ENCODE peak calls at places on chromosomes 4 and X, in nine cellular contexts. One of them, this sample, is unnamed.

GRCh38 chr4:78186597-78187543 is 129.7 kb downstream of the FRAS1 start:
- DNase-seq in fibroblast of mammary gland: no peak
- DNase-seq in tibial nerve: no peak
- DNase-seq in heart left ventricle: no peak
- DNase-seq in right lobe of liver: no peak
- DNase-seq in ovary: no peak
- DNase-seq in mucosa of descending colon: no peak
- DNase-seq in suprapubic skin: no peak
- DNase-seq in thoracic aorta: no peak
- DNase-seq in this sample: no peak

GRCh38 chr4:124940387-124940786 is 227.9 kb upstream of the ANKRD50 start:
- DNase-seq in suprapubic skin: no peak
- DNase-seq in tibial nerve: peak
- DNase-seq in thoracic aorta: no peak
- DNase-seq in ovary: no peak
- DNase-seq in heart left ventricle: no peak
- DNase-seq in right lobe of liver: no peak
- DNase-seq in fibroblast of mammary gland: peak
- DNase-seq in mucosa of descending colon: no peak
- DNase-seq in this sample: no peak

GRCh38 chr4:147542229-147542990 is 61.5 kb downstream of the EDNRA start:
- DNase-seq in fibroblast of mammary gland: peak
- DNase-seq in right lobe of liver: no peak
- DNase-seq in thoracic aorta: no peak
- DNase-seq in heart left ventricle: no peak
- DNase-seq in ovary: no peak
- DNase-seq in suprapubic skin: no peak
- DNase-seq in tibial nerve: no peak
- DNase-seq in mucosa of descending colon: no peak
- DNase-seq in this sample: no peak

GRCh38 chr4:153004106-153004881 is 68.2 kb downstream of the FHDC1 start:
- DNase-seq in heart left ventricle: no peak
- DNase-seq in right lobe of liver: no peak
- DNase-seq in thoracic aorta: no peak
- DNase-seq in fibroblast of mammary gland: no peak
- DNase-seq in mucosa of descending colon: no peak
- DNase-seq in tibial nerve: no peak
- DNase-seq in suprapubic skin: no peak
- DNase-seq in ovary: no peak
- DNase-seq in this sample: no peak

GRCh38 chr4:39312821-39313220 is 53.3 kb downstream of the RFC1 start:
- DNase-seq in ovary: no peak
- DNase-seq in right lobe of liver: no peak
- DNase-seq in suprapubic skin: no peak
- DNase-seq in fibroblast of mammary gland: no peak
- DNase-seq in tibial nerve: no peak
- DNase-seq in thoracic aorta: no peak
- DNase-seq in heart left ventricle: no peak
- DNase-seq in mucosa of descending colon: no peak
- DNase-seq in this sample: no peak

GRCh38 chr4:24321637-24322036 is 262.7 kb downstream of the DHX15 start:
- DNase-seq in fibroblast of mammary gland: no peak
- DNase-seq in mucosa of descending colon: no peak
- DNase-seq in suprapubic skin: no peak
- DNase-seq in thoracic aorta: no peak
- DNase-seq in right lobe of liver: no peak
- DNase-seq in tibial nerve: no peak
- DNase-seq in heart left ventricle: no peak
- DNase-seq in ovary: no peak
- DNase-seq in this sample: no peak

GRCh38 chr4:2138846-2139500 is 79.8 kb downstream of the NAT8L start:
- DNase-seq in mucosa of descending colon: no peak
- DNase-seq in right lobe of liver: no peak
- DNase-seq in thoracic aorta: no peak
- DNase-seq in ovary: no peak
- DNase-seq in heart left ventricle: no peak
- DNase-seq in tibial nerve: no peak
- DNase-seq in suprapubic skin: no peak
- DNase-seq in fibroblast of mammary gland: no peak
- DNase-seq in this sample: no peak

GRCh38 chr4:151921371-151921770 is 160.6 kb upstream of the GATB start:
- DNase-seq in mucosa of descending colon: no peak
- DNase-seq in right lobe of liver: no peak
- DNase-seq in fibroblast of mammary gland: peak
- DNase-seq in heart left ventricle: no peak
- DNase-seq in suprapubic skin: no peak
- DNase-seq in tibial nerve: no peak
- DNase-seq in ovary: no peak
- DNase-seq in thoracic aorta: no peak
- DNase-seq in this sample: no peak

GRCh38 chr4:141636077-141636770 is at the start of gene IL15:
- DNase-seq in right lobe of liver: peak
- DNase-seq in tibial nerve: peak
- DNase-seq in mucosa of descending colon: peak
- DNase-seq in suprapubic skin: peak
- DNase-seq in heart left ventricle: peak
- DNase-seq in fibroblast of mammary gland: peak
- DNase-seq in thoracic aorta: peak
- DNase-seq in ovary: peak
- DNase-seq in this sample: peak

GRCh38 chrX:40060356-40060845 is 37.4 kb downstream of the BCOR start:
- DNase-seq in tibial nerve: no peak
- DNase-seq in fibroblast of mammary gland: no peak
- DNase-seq in thoracic aorta: no peak
- DNase-seq in suprapubic skin: no peak
- DNase-seq in heart left ventricle: no peak
- DNase-seq in ovary: no peak
- DNase-seq in mucosa of descending colon: no peak
- DNase-seq in right lobe of liver: no peak
- DNase-seq in this sample: no peak

GRCh38 chrX:40057405-40057804 is 40.4 kb downstream of the BCOR start:
- DNase-seq in tibial nerve: no peak
- DNase-seq in heart left ventricle: no peak
- DNase-seq in ovary: no peak
- DNase-seq in mucosa of descending colon: no peak
- DNase-seq in suprapubic skin: no peak
- DNase-seq in fibroblast of mammary gland: no peak
- DNase-seq in right lobe of liver: no peak
- DNase-seq in thoracic aorta: no peak
- DNase-seq in this sample: no peak

GRCh38 chrX:40056420-40056819 is 41.3 kb downstream of the BCOR start:
- DNase-seq in mucosa of descending colon: no peak
- DNase-seq in thoracic aorta: no peak
- DNase-seq in heart left ventricle: no peak
- DNase-seq in tibial nerve: no peak
- DNase-seq in right lobe of liver: peak
- DNase-seq in suprapubic skin: no peak
- DNase-seq in fibroblast of mammary gland: no peak
- DNase-seq in ovary: no peak
- DNase-seq in this sample: no peak

GRCh38 chrX:40061005-40061404 is 36.8 kb downstream of the BCOR start:
- DNase-seq in mucosa of descending colon: no peak
- DNase-seq in ovary: no peak
- DNase-seq in thoracic aorta: no peak
- DNase-seq in tibial nerve: no peak
- DNase-seq in heart left ventricle: no peak
- DNase-seq in suprapubic skin: no peak
- DNase-seq in right lobe of liver: no peak
- DNase-seq in fibroblast of mammary gland: no peak
- DNase-seq in this sample: no peak

DNA sequence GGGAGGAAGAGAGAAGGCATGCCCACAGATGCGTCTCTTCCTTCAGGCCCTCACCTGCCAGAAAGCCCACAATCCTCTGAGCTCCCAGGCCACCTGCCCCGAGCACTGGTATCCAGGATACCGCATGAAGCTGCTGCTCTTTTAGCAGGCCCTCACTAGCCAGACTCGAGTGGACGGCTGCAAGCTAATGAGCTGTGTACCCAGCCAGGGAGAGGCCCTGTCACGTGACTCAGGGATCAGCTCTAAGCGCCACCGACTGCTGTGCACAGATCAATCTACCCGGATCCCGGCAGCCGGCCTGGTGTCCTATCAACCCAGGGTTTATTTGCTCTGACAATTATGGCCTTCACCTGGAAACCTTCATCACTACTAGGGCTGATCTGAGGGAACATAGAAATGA is 39.0 kb downstream of the BCOR start:
- DNase-seq in fibroblast of mammary gland: no peak
- DNase-seq in thoracic aorta: no peak
- DNase-seq in tibial nerve: no peak
- DNase-seq in mucosa of descending colon: peak
- DNase-seq in right lobe of liver: peak
- DNase-seq in heart left ventricle: no peak
- DNase-seq in suprapubic skin: no peak
- DNase-seq in ovary: no peak
- DNase-seq in this sample: peak
- TF ChIP-seq CTCF in fibroblast of mammary gland: no peak
- TF ChIP-seq CTCF in thoracic aorta: no peak
- TF ChIP-seq CTCF in tibial nerve: no peak
- TF ChIP-seq CTCF in mucosa of descending colon: no peak
- TF ChIP-seq CTCF in right lobe of liver: no peak
- TF ChIP-seq CTCF in heart left ventricle: no peak
- TF ChIP-seq CTCF in suprapubic skin: no peak
- TF ChIP-seq CTCF in ovary: no peak
- TF ChIP-seq CTCF in this sample: no peak

DNA sequence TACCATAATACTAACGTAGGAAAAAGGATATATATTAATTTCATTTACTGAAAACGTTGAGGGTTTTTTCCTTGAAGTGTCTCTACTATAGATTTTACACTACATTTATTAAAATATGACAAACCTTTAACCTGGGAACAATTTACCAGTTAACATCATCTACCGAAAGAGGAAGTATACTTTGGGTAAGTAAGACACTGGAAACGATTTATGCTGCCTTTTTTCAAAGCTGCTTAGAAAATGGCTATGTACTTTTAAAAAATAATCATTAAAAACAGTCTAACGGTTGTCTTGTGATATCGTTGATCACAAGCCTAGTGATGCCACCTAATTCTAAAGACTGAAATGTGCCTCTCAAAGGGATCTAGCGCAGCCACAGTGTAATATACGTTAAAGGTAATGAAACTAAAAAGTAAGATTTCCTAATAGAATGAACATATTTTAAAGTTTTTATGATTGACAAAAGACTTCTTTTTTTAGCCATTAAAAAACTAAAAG is 50.4 kb downstream of the STX18 start:
- DNase-seq in mucosa of descending colon: no peak
- DNase-seq in fibroblast of mammary gland: no peak
- DNase-seq in thoracic aorta: no peak
- DNase-seq in suprapubic skin: no peak
- DNase-seq in right lobe of liver: no peak
- DNase-seq in tibial nerve: no peak
- DNase-seq in heart left ventricle: no peak
- DNase-seq in ovary: no peak
- DNase-seq in this sample: no peak
- H3K4me3 ChIP-seq in mucosa of descending colon: no peak
- H3K4me3 ChIP-seq in fibroblast of mammary gland: no peak
- H3K4me3 ChIP-seq in thoracic aorta: no peak
- H3K4me3 ChIP-seq in suprapubic skin: no peak
- H3K4me3 ChIP-seq in right lobe of liver: no peak
- H3K4me3 ChIP-seq in tibial nerve: no peak
- H3K4me3 ChIP-seq in heart left ventricle: no peak
- H3K4me3 ChIP-seq in ovary: no peak
- H3K4me3 ChIP-seq in this sample: no peak

GRCh38 chrX:95071052-95071451 is 1397.0 kb downstream of the FAM133A start:
- DNase-seq in right lobe of liver: no peak
- DNase-seq in ovary: no peak
- DNase-seq in heart left ventricle: no peak
- DNase-seq in suprapubic skin: no peak
- DNase-seq in mucosa of descending colon: no peak
- DNase-seq in thoracic aorta: no peak
- DNase-seq in fibroblast of mammary gland: peak
- DNase-seq in tibial nerve: no peak
- DNase-seq in this sample: no peak
- TF ChIP-seq CTCF in right lobe of liver: peak
- TF ChIP-seq CTCF in ovary: no peak
- TF ChIP-seq CTCF in heart left ventricle: no peak
- TF ChIP-seq CTCF in suprapubic skin: no peak
- TF ChIP-seq CTCF in mucosa of descending colon: no peak
- TF ChIP-seq CTCF in thoracic aorta: no peak
- TF ChIP-seq CTCF in fibroblast of mammary gland: peak
- TF ChIP-seq CTCF in tibial nerve: no peak
- TF ChIP-seq CTCF in this sample: no peak

GRCh38 chr4:113971706-113972360 is 7.6 kb downstream of the ARSJ start:
- DNase-seq in heart left ventricle: no peak
- DNase-seq in right lobe of liver: no peak
- DNase-seq in mucosa of descending colon: no peak
- DNase-seq in suprapubic skin: no peak
- DNase-seq in tibial nerve: no peak
- DNase-seq in ovary: no peak
- DNase-seq in fibroblast of mammary gland: peak
- DNase-seq in thoracic aorta: no peak
- DNase-seq in this sample: no peak

GRCh38 chr4:113973349-113973748 is 6.1 kb downstream of the ARSJ start:
- DNase-seq in suprapubic skin: no peak
- DNase-seq in thoracic aorta: no peak
- DNase-seq in right lobe of liver: no peak
- DNase-seq in mucosa of descending colon: no peak
- DNase-seq in tibial nerve: no peak
- DNase-seq in heart left ventricle: no peak
- DNase-seq in fibroblast of mammary gland: no peak
- DNase-seq in ovary: no peak
- DNase-seq in this sample: no peak

GRCh38 chr4:113975578-113975977 is 3.9 kb downstream of the ARSJ start:
- DNase-seq in tibial nerve: no peak
- DNase-seq in heart left ventricle: no peak
- DNase-seq in suprapubic skin: no peak
- DNase-seq in ovary: no peak
- DNase-seq in mucosa of descending colon: no peak
- DNase-seq in fibroblast of mammary gland: no peak
- DNase-seq in right lobe of liver: no peak
- DNase-seq in thoracic aorta: no peak
- DNase-seq in this sample: no peak

GRCh38 chr4:113972781-113973180 is 6.7 kb downstream of the ARSJ start:
- DNase-seq in ovary: no peak
- DNase-seq in suprapubic skin: no peak
- DNase-seq in mucosa of descending colon: no peak
- DNase-seq in tibial nerve: no peak
- DNase-seq in heart left ventricle: no peak
- DNase-seq in fibroblast of mammary gland: no peak
- DNase-seq in thoracic aorta: no peak
- DNase-seq in right lobe of liver: no peak
- DNase-seq in this sample: no peak

DNA sequence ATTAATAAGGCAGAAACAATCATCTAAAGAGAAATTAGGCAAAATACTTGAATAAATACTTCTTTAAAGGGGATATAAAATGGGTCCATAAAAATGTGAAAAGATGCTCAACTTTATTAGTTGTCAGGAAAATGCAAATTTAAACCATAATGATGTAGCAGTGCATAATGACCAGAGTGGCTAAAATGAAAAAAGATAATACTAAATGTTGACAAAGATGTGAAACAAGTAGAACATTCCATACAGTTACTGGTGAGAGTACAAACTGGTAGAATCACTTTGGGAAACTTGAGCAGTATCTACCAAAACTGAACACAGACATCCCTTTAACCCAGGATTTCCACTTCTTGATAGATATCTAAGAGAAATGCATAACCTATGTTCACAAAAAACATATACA is 5.0 kb downstream of the ARSJ start:
- DNase-seq in suprapubic skin: no peak
- DNase-seq in heart left ventricle: no peak
- DNase-seq in fibroblast of mammary gland: no peak
- DNase-seq in tibial nerve: no peak
- DNase-seq in right lobe of liver: no peak
- DNase-seq in thoracic aorta: no peak
- DNase-seq in ovary: no peak
- DNase-seq in mucosa of descending colon: no peak
- DNase-seq in this sample: no peak
- H3K4me3 ChIP-seq in suprapubic skin: no peak
- H3K4me3 ChIP-seq in heart left ventricle: no peak
- H3K4me3 ChIP-seq in fibroblast of mammary gland: no peak
- H3K4me3 ChIP-seq in tibial nerve: no peak
- H3K4me3 ChIP-seq in right lobe of liver: no peak
- H3K4me3 ChIP-seq in thoracic aorta: peak
- H3K4me3 ChIP-seq in ovary: no peak
- H3K4me3 ChIP-seq in mucosa of descending colon: no peak
- H3K4me3 ChIP-seq in this sample: no peak